ENCODE peak calls at places on chromosomes 16 and 17, in nine cellular contexts. R is left ventricle myocardium inferior; V is stimulated activated CD4-positive, alpha-beta T cell treated with anti-CD3 and anti-CD28 coated beads, Interleukin-1b, Interleukin-23, amount 100 ng/mL, for 48 hours; G is dermis blood vessel endothelial cell; Y is ACHN; Q is NT2/D1; C is HFFc6; I is SHP77; B is nephron progenitor cell. E is an unnamed sample.

GRCh38 chr17:43799047-43799446 is 18.8 kb downstream of the CFAP97D1 start:
- DNase-seq in B (no peak), I (no peak), R (no peak), Y (no peak), C (no peak), Q (no peak), G (no peak), V (no peak), E (no peak)

GRCh38 chr16:58732545-58733247 is 1.4 kb downstream of the GOT2 start:
- DNase-seq in V (no peak), B (no peak), Q (no peak), R (no peak), I (no peak), G (peak; percentile 51), Y (peak; percentile 63), C (peak; percentile 14), E (no peak)

GRCh38 chr16:66441586-66442375 is 14.7 kb downstream of the BEAN1 start:
- DNase-seq in V (no peak), B (no peak), R (no peak), Q (no peak), G (no peak), I (no peak), C (peak; percentile 41), Y (no peak), E (no peak)

GRCh38 chr17:79831367-79832210 is 7.7 kb downstream of the CBX4 start:
- DNase-seq in Q (no peak), Y (peak; percentile 63), I (peak; percentile 72), R (peak; percentile 73), B (peak; percentile 57), C (no peak), V (no peak), G (no peak), E (no peak)

GRCh38 chr17:33725675-33726271 is 432.7 kb upstream of the ASIC2 start:
- DNase-seq in G (peak; percentile 66), C (no peak), B (peak; percentile 74), V (peak; percentile 3), R (peak; percentile 16), I (peak; percentile 6), Q (peak; percentile 30), Y (peak; percentile 38), E (no peak)

GRCh38 chr17:55644346-55644745 is 78.3 kb downstream of the TMEM100 start:
- DNase-seq in Q (no peak), C (no peak), V (no peak), I (no peak), R (no peak), G (no peak), Y (no peak), B (no peak), E (no peak)

GRCh38 chr17:21397341-21398050 is 21.3 kb downstream of the KCNJ12 start:
- DNase-seq in B (no peak), Y (no peak), R (no peak), C (no peak), I (no peak), V (no peak), G (no peak), Q (no peak), E (no peak)

GRCh38 chr17:16438557-16439302 is 23.4 kb downstream of the TRPV2 start:
- DNase-seq in Q (peak; percentile 96), R (peak; percentile 92), Y (peak; percentile 99), C (peak; percentile 99), G (peak; percentile 100), I (peak; percentile 100), B (peak; percentile 92), V (peak; percentile 98), E (peak; percentile 86)

GRCh38 chr17:30000001-30000754 is 58.7 kb downstream of the EFCAB5 start:
- DNase-seq in R (no peak), Q (no peak), B (no peak), I (no peak), G (peak; percentile 26), V (no peak), C (no peak), Y (peak; percentile 32), E (no peak)

GRCh38 chr16:87206646-87207451 is 110.3 kb downstream of the C16orf95 start:
- DNase-seq in B (no peak), Q (no peak), C (peak; percentile 73), R (peak; percentile 35), G (no peak), Y (peak; percentile 39), I (no peak), V (no peak), E (no peak)

GRCh38 chr17:16425698-16426659 is 10.6 kb downstream of the TRPV2 start:
- DNase-seq in R (no peak), I (peak; percentile 99), V (no peak), Q (no peak), C (no peak), G (no peak), Y (no peak), B (no peak), E (no peak)

E was measured in T-helper 17 cell.